ENCODE peak calls at places on chromosomes 2 and 18, in four cellular contexts. X, J, Q and S are unnamed samples.

GRCh38 chr2:172397136-172397825 is 30.1 kb upstream of the ITGA6 start:
- DNase-seq in X (peak), Q (no peak), J (no peak), S (no peak)

GRCh38 chr2:158359846-158360245 is 96.7 kb downstream of the CCDC148 start:
- DNase-seq in J (peak), X (no peak), Q (no peak), S (no peak)

GRCh38 chr2:10533811-10534321 is 85.7 kb upstream of the ODC1 start:
- DNase-seq in X (peak), Q (no peak), J (no peak), S (no peak)

GRCh38 chr2:10389191-10389590 is 58.9 kb downstream of the ODC1 start:
- DNase-seq in X (no peak), Q (no peak), J (no peak), S (no peak)

GRCh38 chr2:50535971-50536759 is 495.8 kb downstream of the NRXN1 start:
- DNase-seq in J (no peak), X (peak), Q (no peak), S (peak)

GRCh38 chr2:61257446-61257845 is 95.5 kb downstream of the C2orf74 start:
- DNase-seq in J (no peak), X (peak), Q (no peak), S (no peak)

GRCh38 chr18:2964349-2965010 is 48.5 kb downstream of the LPIN2 start:
- DNase-seq in Q (no peak), J (no peak), X (no peak), S (no peak)

GRCh38 chr2:160334028-160334729 is 134.1 kb upstream of the ITGB6 start:
- DNase-seq in X (peak), J (no peak), Q (no peak), S (peak)

GRCh38 chr18:49841236-49842217 is 28.2 kb upstream of the ACAA2 start:
- DNase-seq in Q (no peak), X (no peak), J (no peak), S (no peak)

GRCh38 chr2:62577994-62578836 is 72.2 kb upstream of the TMEM17 start:
- DNase-seq in J (peak), X (peak), Q (no peak), S (no peak)

GRCh38 chr2:226447896-226448295 is 351.7 kb downstream of the IRS1 start:
- DNase-seq in Q (no peak), X (peak), J (peak), S (no peak)